ENCODE peak calls at places on chromosomes 1 and 21, in nine cellular contexts. A is fibroblast of lung; D is A172; E is CD8-positive, alpha-beta T cell; X is ELR; P is CD4-positive, alpha-beta memory T cell; G is GM10248; U is osteocyte; H is HTR-8/SVneo. F is an unnamed sample.
A peak's percentile ranks its signal among the peaks of the same experiment; 100 is the strongest.

GRCh38 chr1:116411784-116412479 is 38.9 kb downstream of the ATP1A1 start:
- DNase-seq in A (peak; percentile 30), D (no peak), E (no peak), X (peak; percentile 32), P (no peak), G (no peak), U (no peak), H (no peak), F (no peak)

GRCh38 chr1:218344814-218345672 is at the start of gene TGFB2:
- DNase-seq in A (peak; percentile 94), D (peak; percentile 94), E (no peak), X (peak; percentile 76), P (peak; percentile 13), G (peak; percentile 26), U (no peak), H (peak; percentile 69), F (peak; percentile 53)

GRCh38 chr1:151946366-151946764 is 37.1 kb upstream of the THEM4 start:
- DNase-seq in A (peak; percentile 54), D (no peak), E (no peak), X (peak; percentile 84), P (peak; percentile 45), G (no peak), U (no peak), H (no peak), F (no peak)

GRCh38 chr1:59057211-59057694 is 239.6 kb upstream of the FGGY start:
- DNase-seq in A (peak; percentile 50), D (no peak), E (no peak), X (peak; percentile 60), P (no peak), G (no peak), U (peak; percentile 95), H (peak; percentile 20), F (no peak)

GRCh38 chr1:43978551-43979260 is at the start of gene B4GALT2:
- DNase-seq in A (peak; percentile 32), D (no peak), E (peak; percentile 31), X (peak; percentile 62), P (no peak), G (peak; percentile 82), U (no peak), H (no peak), F (peak; percentile 12)

GRCh38 chr1:36989260-36989659 is 45.1 kb downstream of the GRIK3 start:
- DNase-seq in A (no peak), D (no peak), E (no peak), X (no peak), P (no peak), G (no peak), U (no peak), H (no peak), F (peak; percentile 55)

GRCh38 chr1:7899741-7900140 is 40.9 kb downstream of the TNFRSF9 start:
- DNase-seq in A (peak; percentile 80), D (peak; percentile 13), E (no peak), X (peak; percentile 54), P (no peak), G (no peak), U (no peak), H (no peak), F (no peak)

GRCh38 chr1:212958175-212958574 is 7.8 kb downstream of the VASH2 start:
- DNase-seq in A (peak; percentile 71), D (peak; percentile 49), E (no peak), X (peak; percentile 41), P (no peak), G (no peak), U (no peak), H (no peak), F (no peak)

GRCh38 chr1:117213046-117213445 is 2.3 kb upstream of the VTCN1 start:
- DNase-seq in A (no peak), D (no peak), E (no peak), X (no peak), P (no peak), G (no peak), U (peak; percentile 40), H (no peak), F (no peak)

GRCh38 chr1:195894411-195894810 is 713.8 kb downstream of the KCNT2 start:
- DNase-seq in A (peak; percentile 19), D (no peak), E (no peak), X (no peak), P (no peak), G (no peak), U (no peak), H (no peak), F (no peak)

GRCh38 chr1:25550683-25551310 is 7.4 kb downstream of the LDLRAP1 start:
- DNase-seq in A (peak; percentile 25), D (peak; percentile 41), E (no peak), X (no peak), P (no peak), G (no peak), U (no peak), H (no peak), F (no peak)

GRCh38 chr21:39057121-39057520 is 126.1 kb downstream of the PSMG1 start:
- DNase-seq in A (no peak), D (no peak), E (no peak), X (no peak), P (no peak), G (no peak), U (no peak), H (no peak), F (no peak)

GRCh38 chr21:45374826-45375455 is 30.0 kb upstream of the COL18A1 start:
- DNase-seq in A (no peak), D (no peak), E (no peak), X (no peak), P (no peak), G (no peak), U (no peak), H (no peak), F (no peak)

GRCh38 chr1:113898243-113898814 is 6.3 kb downstream of the AP4B1 start:
- DNase-seq in A (no peak), D (no peak), E (no peak), X (no peak), P (no peak), G (no peak), U (no peak), H (no peak), F (no peak)

GRCh38 chr1:91622586-91622985 is 121.9 kb downstream of the CDC7 start:
- DNase-seq in A (peak; percentile 28), D (no peak), E (no peak), X (no peak), P (no peak), G (no peak), U (no peak), H (no peak), F (no peak)

GRCh38 chr1:3500265-3500835 is 45.9 kb downstream of the ARHGEF16 start:
- DNase-seq in A (no peak), D (no peak), E (no peak), X (no peak), P (no peak), G (no peak), U (no peak), H (no peak), F (no peak)

GRCh38 chr1:71080178-71080781 is 555 bp downstream of the ZRANB2 start:
- DNase-seq in A (peak; percentile 18), D (no peak), E (no peak), X (peak; percentile 38), P (peak; percentile 7), G (peak; percentile 11), U (no peak), H (no peak), F (no peak)

GRCh38 chr1:27934818-27935549 is at the start of gene SMPDL3B:
- DNase-seq in A (peak; percentile 19), D (peak; percentile 13), E (no peak), X (peak; percentile 61), P (no peak), G (no peak), U (no peak), H (peak; percentile 59), F (no peak)

F was measured in substantia nigra.